ENCODE peak calls at places on chromosomes 7 and 10, in nine cellular contexts. One of them, this sample, is unnamed.

GRCh38 chr7:137151056-137151731 is 192.3 kb downstream of the PTN start:
- DNase-seq in Caco-2: no peak
- DNase-seq in H1: no peak
- DNase-seq in left ventricle myocardium inferior: no peak
- DNase-seq in ascending aorta: no peak
- DNase-seq in pancreas: no peak
- DNase-seq in neural progenitor cell: no peak
- DNase-seq in CD8-positive, alpha-beta T cell: no peak
- DNase-seq in effector memory CD4-positive, alpha-beta T cell: no peak
- DNase-seq in this sample: no peak

GRCh38 chr7:46515844-46516590 is 594.9 kb upstream of the IGFBP3 start:
- DNase-seq in Caco-2: no peak
- DNase-seq in H1: no peak
- DNase-seq in left ventricle myocardium inferior: no peak
- DNase-seq in ascending aorta: no peak
- DNase-seq in pancreas: no peak
- DNase-seq in neural progenitor cell: no peak
- DNase-seq in CD8-positive, alpha-beta T cell: no peak
- DNase-seq in effector memory CD4-positive, alpha-beta T cell: no peak
- DNase-seq in this sample: no peak

GRCh38 chr7:32890553-32891045 is 961 bp downstream of the KBTBD2 start:
- DNase-seq in Caco-2: peak; percentile 38
- DNase-seq in H1: no peak
- DNase-seq in left ventricle myocardium inferior: no peak
- DNase-seq in ascending aorta: no peak
- DNase-seq in pancreas: no peak
- DNase-seq in neural progenitor cell: peak; percentile 21
- DNase-seq in CD8-positive, alpha-beta T cell: peak; percentile 59
- DNase-seq in effector memory CD4-positive, alpha-beta T cell: no peak
- DNase-seq in this sample: peak; percentile 35

GRCh38 chr10:124650820-124651401 is 93.3 kb downstream of the FAM53B start:
- DNase-seq in Caco-2: no peak
- DNase-seq in H1: no peak
- DNase-seq in left ventricle myocardium inferior: no peak
- DNase-seq in ascending aorta: no peak
- DNase-seq in pancreas: no peak
- DNase-seq in neural progenitor cell: no peak
- DNase-seq in CD8-positive, alpha-beta T cell: peak; percentile 86
- DNase-seq in effector memory CD4-positive, alpha-beta T cell: peak; percentile 73
- DNase-seq in this sample: peak; percentile 58

GRCh38 chr7:26081627-26082026 is 70.4 kb upstream of the NFE2L3 start:
- DNase-seq in Caco-2: peak; percentile 83
- DNase-seq in H1: no peak
- DNase-seq in left ventricle myocardium inferior: no peak
- DNase-seq in ascending aorta: no peak
- DNase-seq in pancreas: no peak
- DNase-seq in neural progenitor cell: peak; percentile 29
- DNase-seq in CD8-positive, alpha-beta T cell: no peak
- DNase-seq in effector memory CD4-positive, alpha-beta T cell: no peak
- DNase-seq in this sample: no peak

GRCh38 chr7:150340024-150340749 is 1.2 kb downstream of the RARRES2 start:
- DNase-seq in Caco-2: no peak
- DNase-seq in H1: no peak
- DNase-seq in left ventricle myocardium inferior: peak; percentile 60
- DNase-seq in ascending aorta: no peak
- DNase-seq in pancreas: peak; percentile 60
- DNase-seq in neural progenitor cell: peak; percentile 62
- DNase-seq in CD8-positive, alpha-beta T cell: no peak
- DNase-seq in effector memory CD4-positive, alpha-beta T cell: no peak
- DNase-seq in this sample: no peak

GRCh38 chr10:117461766-117462423 is 80.7 kb upstream of the EMX2 start:
- DNase-seq in Caco-2: peak; percentile 61
- DNase-seq in H1: no peak
- DNase-seq in left ventricle myocardium inferior: no peak
- DNase-seq in ascending aorta: peak; percentile 48
- DNase-seq in pancreas: no peak
- DNase-seq in neural progenitor cell: no peak
- DNase-seq in CD8-positive, alpha-beta T cell: no peak
- DNase-seq in effector memory CD4-positive, alpha-beta T cell: no peak
- DNase-seq in this sample: peak; percentile 35

GRCh38 chr7:20359397-20359963 is 28.8 kb downstream of the ITGB8 start:
- DNase-seq in Caco-2: no peak
- DNase-seq in H1: no peak
- DNase-seq in left ventricle myocardium inferior: no peak
- DNase-seq in ascending aorta: no peak
- DNase-seq in pancreas: no peak
- DNase-seq in neural progenitor cell: no peak
- DNase-seq in CD8-positive, alpha-beta T cell: no peak
- DNase-seq in effector memory CD4-positive, alpha-beta T cell: no peak
- DNase-seq in this sample: no peak

GRCh38 chr10:16545126-16545736 is 23.6 kb upstream of the C1QL3 start:
- DNase-seq in Caco-2: peak; percentile 45
- DNase-seq in H1: no peak
- DNase-seq in left ventricle myocardium inferior: no peak
- DNase-seq in ascending aorta: no peak
- DNase-seq in pancreas: no peak
- DNase-seq in neural progenitor cell: peak; percentile 61
- DNase-seq in CD8-positive, alpha-beta T cell: no peak
- DNase-seq in effector memory CD4-positive, alpha-beta T cell: no peak
- DNase-seq in this sample: no peak

GRCh38 chr10:120988751-120989150 is 137.6 kb downstream of the WDR11 start:
- DNase-seq in Caco-2: no peak
- DNase-seq in H1: no peak
- DNase-seq in left ventricle myocardium inferior: no peak
- DNase-seq in ascending aorta: no peak
- DNase-seq in pancreas: no peak
- DNase-seq in neural progenitor cell: no peak
- DNase-seq in CD8-positive, alpha-beta T cell: no peak
- DNase-seq in effector memory CD4-positive, alpha-beta T cell: no peak
- DNase-seq in this sample: no peak

GRCh38 chr7:36396150-36396549 is 6.5 kb downstream of the ANLN start:
- DNase-seq in Caco-2: no peak
- DNase-seq in H1: no peak
- DNase-seq in left ventricle myocardium inferior: no peak
- DNase-seq in ascending aorta: no peak
- DNase-seq in pancreas: no peak
- DNase-seq in neural progenitor cell: no peak
- DNase-seq in CD8-positive, alpha-beta T cell: no peak
- DNase-seq in effector memory CD4-positive, alpha-beta T cell: no peak
- DNase-seq in this sample: no peak

GRCh38 chr7:134737561-134738353 is 41.7 kb upstream of the CALD1 start:
- DNase-seq in Caco-2: no peak
- DNase-seq in H1: no peak
- DNase-seq in left ventricle myocardium inferior: no peak
- DNase-seq in ascending aorta: no peak
- DNase-seq in pancreas: no peak
- DNase-seq in neural progenitor cell: no peak
- DNase-seq in CD8-positive, alpha-beta T cell: no peak
- DNase-seq in effector memory CD4-positive, alpha-beta T cell: no peak
- DNase-seq in this sample: no peak

GRCh38 chr7:81769891-81770818 is at the start of gene HGF:
- DNase-seq in Caco-2: no peak
- DNase-seq in H1: no peak
- DNase-seq in left ventricle myocardium inferior: peak; percentile 58
- DNase-seq in ascending aorta: no peak
- DNase-seq in pancreas: peak; percentile 15
- DNase-seq in neural progenitor cell: peak; percentile 47
- DNase-seq in CD8-positive, alpha-beta T cell: no peak
- DNase-seq in effector memory CD4-positive, alpha-beta T cell: no peak
- DNase-seq in this sample: no peak

GRCh38 chr10:130021373-130021950 is 57.4 kb upstream of the EBF3 start:
- DNase-seq in Caco-2: no peak
- DNase-seq in H1: no peak
- DNase-seq in left ventricle myocardium inferior: no peak
- DNase-seq in ascending aorta: no peak
- DNase-seq in pancreas: no peak
- DNase-seq in neural progenitor cell: no peak
- DNase-seq in CD8-positive, alpha-beta T cell: peak; percentile 37
- DNase-seq in effector memory CD4-positive, alpha-beta T cell: no peak
- DNase-seq in this sample: no peak

GRCh38 chr10:83612050-83612449 is 527.3 kb upstream of the GHITM start:
- DNase-seq in Caco-2: no peak
- DNase-seq in H1: no peak
- DNase-seq in left ventricle myocardium inferior: no peak
- DNase-seq in ascending aorta: no peak
- DNase-seq in pancreas: no peak
- DNase-seq in neural progenitor cell: no peak
- DNase-seq in CD8-positive, alpha-beta T cell: no peak
- DNase-seq in effector memory CD4-positive, alpha-beta T cell: no peak
- DNase-seq in this sample: no peak

GRCh38 chr10:43137971-43138756 is at the start of gene CSGALNACT2:
- DNase-seq in Caco-2: peak; percentile 87
- DNase-seq in H1: no peak
- DNase-seq in left ventricle myocardium inferior: peak; percentile 88
- DNase-seq in ascending aorta: peak; percentile 64
- DNase-seq in pancreas: peak; percentile 80
- DNase-seq in neural progenitor cell: peak; percentile 89
- DNase-seq in CD8-positive, alpha-beta T cell: peak; percentile 93
- DNase-seq in effector memory CD4-positive, alpha-beta T cell: peak; percentile 75
- DNase-seq in this sample: peak; percentile 82

GRCh38 chr7:151520419-151521229 is 929 bp upstream of the RHEB start:
- DNase-seq in Caco-2: peak; percentile 70
- DNase-seq in H1: no peak
- DNase-seq in left ventricle myocardium inferior: peak; percentile 49
- DNase-seq in ascending aorta: no peak
- DNase-seq in pancreas: peak; percentile 69
- DNase-seq in neural progenitor cell: no peak
- DNase-seq in CD8-positive, alpha-beta T cell: peak; percentile 69
- DNase-seq in effector memory CD4-positive, alpha-beta T cell: no peak
- DNase-seq in this sample: peak; percentile 10

GRCh38 chr7:45239486-45239885 is 81.9 kb downstream of the RAMP3 start:
- DNase-seq in Caco-2: no peak
- DNase-seq in H1: no peak
- DNase-seq in left ventricle myocardium inferior: no peak
- DNase-seq in ascending aorta: no peak
- DNase-seq in pancreas: no peak
- DNase-seq in neural progenitor cell: no peak
- DNase-seq in CD8-positive, alpha-beta T cell: no peak
- DNase-seq in effector memory CD4-positive, alpha-beta T cell: no peak
- DNase-seq in this sample: no peak

GRCh38 chr10:114626841-114627240 is 31.2 kb downstream of the ABLIM1 start:
- DNase-seq in Caco-2: no peak
- DNase-seq in H1: no peak
- DNase-seq in left ventricle myocardium inferior: no peak
- DNase-seq in ascending aorta: no peak
- DNase-seq in pancreas: no peak
- DNase-seq in neural progenitor cell: no peak
- DNase-seq in CD8-positive, alpha-beta T cell: no peak
- DNase-seq in effector memory CD4-positive, alpha-beta T cell: no peak
- DNase-seq in this sample: no peak
- H3K4me1 ChIP-seq in Caco-2: peaks cover 55% of the 10 kb centered on the region
- H3K4me1 ChIP-seq in H1: peaks cover 4% of the 10 kb centered on the region
- H3K4me1 ChIP-seq in left ventricle myocardium inferior: peaks cover 92% of the 10 kb centered on the region
- H3K4me1 ChIP-seq in ascending aorta: peaks cover 27% of the 10 kb centered on the region
- H3K4me1 ChIP-seq in pancreas: no peaks in the 10 kb centered on the region
- H3K4me1 ChIP-seq in neural progenitor cell: peaks cover 11% of the 10 kb centered on the region
- H3K4me1 ChIP-seq in CD8-positive, alpha-beta T cell: peaks cover 8% of the 10 kb centered on the region
- H3K4me1 ChIP-seq in effector memory CD4-positive, alpha-beta T cell: no peaks in the 10 kb centered on the region
- H3K4me1 ChIP-seq in this sample: peaks cover 7% of the 10 kb centered on the region

DNA sequence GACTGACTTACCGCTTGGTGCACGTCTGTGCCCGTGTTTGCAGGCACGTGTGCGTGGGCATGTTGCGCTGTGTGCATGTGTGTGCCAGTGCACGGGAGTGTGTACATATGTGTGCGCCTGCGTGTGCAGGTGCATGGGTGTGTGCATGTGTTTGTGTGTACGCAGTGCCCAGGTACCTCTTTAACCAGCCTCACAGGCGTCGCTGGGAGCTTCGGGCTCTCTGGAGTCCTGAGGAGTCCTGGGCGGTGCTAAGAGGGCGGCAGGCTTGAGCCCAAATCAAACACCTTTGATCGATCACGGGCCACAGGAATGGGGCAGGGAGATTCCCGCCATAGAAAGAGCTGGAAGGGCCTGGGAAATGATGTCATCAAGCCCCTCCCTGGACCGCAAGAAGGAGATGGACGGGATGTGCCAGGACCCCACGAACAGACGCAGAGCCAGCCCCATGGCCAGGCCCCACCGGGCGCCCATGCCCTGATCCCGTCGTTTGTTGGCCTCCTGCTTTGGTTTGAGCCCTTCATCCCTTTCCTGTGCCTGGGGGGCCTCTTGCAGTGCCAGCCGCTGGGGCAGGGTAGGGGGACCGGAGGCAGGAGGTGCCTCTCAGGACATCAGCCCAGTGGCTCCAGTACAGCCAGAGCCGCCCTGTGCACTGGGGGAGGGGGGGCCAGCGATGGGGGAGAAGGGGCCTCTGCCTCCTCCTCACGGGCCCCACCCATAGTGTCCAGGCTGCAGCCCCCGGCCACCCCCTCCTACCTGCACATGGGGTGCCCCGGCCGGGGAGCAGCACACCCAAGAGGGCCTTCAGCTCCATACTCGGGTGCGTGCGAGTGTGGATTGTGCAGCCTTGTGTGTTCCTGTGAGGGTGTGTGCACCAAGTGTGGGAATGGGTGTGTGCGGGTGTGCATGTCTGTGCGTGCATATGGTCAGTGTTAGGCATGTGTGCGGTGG is 5.8 kb downstream of the KNDC1 start:
- DNase-seq in Caco-2: no peak
- DNase-seq in H1: no peak
- DNase-seq in left ventricle myocardium inferior: no peak
- DNase-seq in ascending aorta: no peak
- DNase-seq in pancreas: no peak
- DNase-seq in neural progenitor cell: no peak
- DNase-seq in CD8-positive, alpha-beta T cell: no peak
- DNase-seq in effector memory CD4-positive, alpha-beta T cell: no peak
- DNase-seq in this sample: no peak
- H3K9me3 ChIP-seq in Caco-2: no peaks in the 10 kb centered on the region
- H3K9me3 ChIP-seq in H1: no peaks in the 10 kb centered on the region
- H3K9me3 ChIP-seq in left ventricle myocardium inferior: no peaks in the 10 kb centered on the region
- H3K9me3 ChIP-seq in ascending aorta: no peaks in the 10 kb centered on the region
- H3K9me3 ChIP-seq in pancreas: no peaks in the 10 kb centered on the region
- H3K9me3 ChIP-seq in neural progenitor cell: no peaks in the 10 kb centered on the region
- H3K9me3 ChIP-seq in CD8-positive, alpha-beta T cell: no peaks in the 10 kb centered on the region
- H3K9me3 ChIP-seq in effector memory CD4-positive, alpha-beta T cell: no peaks in the 10 kb centered on the region
- H3K9me3 ChIP-seq in this sample: no peaks in the 10 kb centered on the region

DNA sequence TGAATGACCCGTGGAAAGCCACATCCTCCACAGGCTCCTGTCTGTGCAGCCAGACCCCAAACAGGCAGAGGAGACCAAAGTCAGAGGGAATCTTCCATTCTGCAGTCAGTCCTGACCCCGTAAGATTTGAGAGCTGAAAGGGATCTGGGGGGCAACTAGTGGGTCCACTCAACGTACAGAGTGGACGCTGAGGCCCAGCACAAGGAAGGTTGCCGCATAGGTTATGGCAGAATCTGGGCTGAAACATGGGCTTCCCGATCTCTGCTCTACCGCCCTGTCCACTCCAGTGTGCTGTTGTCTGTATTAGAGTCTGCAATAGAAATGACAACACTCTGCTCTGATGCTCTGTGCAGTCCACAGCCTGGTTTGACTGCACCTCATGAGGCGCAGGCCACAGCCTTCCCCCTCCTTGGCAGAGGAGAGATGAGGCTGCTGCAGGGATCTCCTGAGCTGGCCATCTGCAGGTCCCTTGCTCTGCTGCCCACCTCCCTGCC is 7.9 kb upstream of the ZNF22 start:
- DNase-seq in Caco-2: no peak
- DNase-seq in H1: no peak
- DNase-seq in left ventricle myocardium inferior: no peak
- DNase-seq in ascending aorta: no peak
- DNase-seq in pancreas: peak; percentile 14
- DNase-seq in neural progenitor cell: no peak
- DNase-seq in CD8-positive, alpha-beta T cell: no peak
- DNase-seq in effector memory CD4-positive, alpha-beta T cell: no peak
- DNase-seq in this sample: no peak
- H3K36me3 ChIP-seq in Caco-2: no peaks in the 10 kb centered on the region
- H3K36me3 ChIP-seq in H1: no peaks in the 10 kb centered on the region
- H3K36me3 ChIP-seq in left ventricle myocardium inferior: peaks cover 59% of the 10 kb centered on the region
- H3K36me3 ChIP-seq in ascending aorta: no peaks in the 10 kb centered on the region
- H3K36me3 ChIP-seq in pancreas: no peaks in the 10 kb centered on the region
- H3K36me3 ChIP-seq in neural progenitor cell: no peaks in the 10 kb centered on the region
- H3K36me3 ChIP-seq in CD8-positive, alpha-beta T cell: no peaks in the 10 kb centered on the region
- H3K36me3 ChIP-seq in effector memory CD4-positive, alpha-beta T cell: no peaks in the 10 kb centered on the region
- H3K36me3 ChIP-seq in this sample: no peaks in the 10 kb centered on the region

GRCh38 chr10:49105076-49105475 is 10.2 kb downstream of the VSTM4 start:
- DNase-seq in Caco-2: no peak
- DNase-seq in H1: no peak
- DNase-seq in left ventricle myocardium inferior: no peak
- DNase-seq in ascending aorta: no peak
- DNase-seq in pancreas: no peak
- DNase-seq in neural progenitor cell: no peak
- DNase-seq in CD8-positive, alpha-beta T cell: no peak
- DNase-seq in effector memory CD4-positive, alpha-beta T cell: no peak
- DNase-seq in this sample: no peak
- H3K4me1 ChIP-seq in Caco-2: no peaks in the 10 kb centered on the region
- H3K4me1 ChIP-seq in H1: no peaks in the 10 kb centered on the region
- H3K4me1 ChIP-seq in left ventricle myocardium inferior: peaks cover 64% of the 10 kb centered on the region
- H3K4me1 ChIP-seq in ascending aorta: peaks cover 57% of the 10 kb centered on the region
- H3K4me1 ChIP-seq in pancreas: no peaks in the 10 kb centered on the region
- H3K4me1 ChIP-seq in neural progenitor cell: no peaks in the 10 kb centered on the region
- H3K4me1 ChIP-seq in CD8-positive, alpha-beta T cell: no peaks in the 10 kb centered on the region
- H3K4me1 ChIP-seq in effector memory CD4-positive, alpha-beta T cell: no peaks in the 10 kb centered on the region
- H3K4me1 ChIP-seq in this sample: no peaks in the 10 kb centered on the region